ENCODE peak calls at places on chromosome 6, in ten cellular contexts. X, A, T, H, C, I, K, Q, M and S are unnamed samples. For H3K4me1, the result is how much of the 10 kb centered on the place peaks cover.

GRCh38 chr6:144083172-144083571 is 12.2 kb downstream of the SF3B5 start:
- DNase-seq in X (no peak), A (no peak), T (no peak), H (no peak), C (no peak), I (no peak), K (no peak), Q (no peak), M (no peak), S (no peak)

GRCh38 chr6:105607624-105608392 is 204.9 kb upstream of the PREP start:
- DNase-seq in X (no peak), A (no peak), T (no peak), H (peak), C (no peak), I (no peak), K (peak), Q (no peak), M (no peak), S (no peak)

GRCh38 chr6:164404802-164405488 is 904.5 kb downstream of the C6orf118 start:
- DNase-seq in X (no peak), A (no peak), T (no peak), H (no peak), C (no peak), I (no peak), K (no peak), Q (no peak), M (no peak), S (no peak)

GRCh38 chr6:133890941-133891813 is 2.3 kb downstream of the TCF21 start:
- DNase-seq in X (peak), A (peak), T (no peak), H (no peak), C (peak), I (no peak), K (peak), Q (no peak), M (peak), S (peak)

GRCh38 chr6:149925253-149925973 is 2.5 kb upstream of the RAET1G start:
- DNase-seq in X (no peak), A (no peak), T (no peak), H (peak), C (peak), I (no peak), K (no peak), Q (no peak), M (peak), S (no peak)

GRCh38 chr6:551405-551804 is 105.5 kb downstream of the HUS1B start:
- DNase-seq in X (peak), A (no peak), T (no peak), H (peak), C (no peak), I (no peak), K (peak), Q (no peak), M (no peak), S (no peak)

GRCh38 chr6:130967502-130968469 is 95.3 kb downstream of the EPB41L2 start:
- DNase-seq in X (no peak), A (no peak), T (no peak), H (peak), C (peak), I (peak), K (peak), Q (no peak), M (no peak), S (no peak)

GRCh38 chr6:47057830-47058540 is 15.9 kb upstream of the ADGRF1 start:
- DNase-seq in X (no peak), A (no peak), T (no peak), H (peak), C (no peak), I (no peak), K (no peak), Q (no peak), M (no peak), S (no peak)

GRCh38 chr6:40183902-40184301 is 249.6 kb upstream of the MOCS1 start:
- DNase-seq in X (no peak), A (no peak), T (no peak), H (no peak), C (no peak), I (no peak), K (no peak), Q (no peak), M (no peak), S (no peak)

GRCh38 chr6:149114167-149114566 is 203.3 kb upstream of the TAB2 start:
- DNase-seq in X (peak), A (peak), T (no peak), H (peak), C (no peak), I (peak), K (no peak), Q (no peak), M (no peak), S (no peak)

GRCh38 chr6:24016857-24017256 is 109.2 kb upstream of the NRSN1 start:
- DNase-seq in X (no peak), A (no peak), T (no peak), H (no peak), C (no peak), I (no peak), K (no peak), Q (no peak), M (no peak), S (no peak)

GRCh38 chr6:170164271-170164900 is 126.5 kb downstream of the DLL1 start:
- DNase-seq in X (no peak), A (no peak), T (no peak), H (no peak), C (no peak), I (no peak), K (no peak), Q (no peak), M (no peak), S (no peak)

GRCh38 chr6:144912474-144912873 is 627.3 kb downstream of the UTRN start:
- DNase-seq in X (no peak), A (no peak), T (no peak), H (peak), C (peak), I (no peak), K (peak), Q (no peak), M (no peak), S (no peak)

GRCh38 chr6:20879121-20879520 is 344.9 kb downstream of the CDKAL1 start:
- DNase-seq in X (no peak), A (no peak), T (no peak), H (no peak), C (no peak), I (no peak), K (no peak), Q (no peak), M (no peak), S (no peak)
- H3K4me1 ChIP-seq in X (under half), A (under half), T (under half), H (under half), C (under half), I (under half), K (under half), Q (under half), M (under half), S (under half)

GRCh38 chr6:42818878-42819277 is 37.0 kb downstream of the BICRAL start:
- DNase-seq in X (no peak), A (no peak), T (no peak), H (no peak), C (no peak), I (no peak), K (no peak), Q (no peak), M (no peak), S (no peak)

GRCh38 chr6:42821846-42822245 is 40.0 kb downstream of the BICRAL start:
- DNase-seq in X (no peak), A (no peak), T (no peak), H (no peak), C (no peak), I (no peak), K (peak), Q (no peak), M (no peak), S (no peak)

GRCh38 chr6:42821341-42821668 is 39.5 kb downstream of the BICRAL start:
- DNase-seq in X (no peak), A (no peak), T (no peak), H (no peak), C (no peak), I (no peak), K (no peak), Q (no peak), M (no peak), S (no peak)

GRCh38 chr6:42820509-42821340 is 38.9 kb downstream of the BICRAL start:
- DNase-seq in X (no peak), A (peak), T (no peak), H (no peak), C (no peak), I (peak), K (no peak), Q (peak), M (no peak), S (no peak)

GRCh38 chr6:42819803-42820508 is 38.1 kb downstream of the BICRAL start:
- DNase-seq in X (no peak), A (no peak), T (no peak), H (no peak), C (no peak), I (no peak), K (no peak), Q (no peak), M (no peak), S (no peak)
- TF ChIP-seq CTCF in X (peak), A (peak), T (no peak), H (peak), C (no peak), I (no peak), K (peak), Q (peak), M (peak), S (peak)

DNA sequence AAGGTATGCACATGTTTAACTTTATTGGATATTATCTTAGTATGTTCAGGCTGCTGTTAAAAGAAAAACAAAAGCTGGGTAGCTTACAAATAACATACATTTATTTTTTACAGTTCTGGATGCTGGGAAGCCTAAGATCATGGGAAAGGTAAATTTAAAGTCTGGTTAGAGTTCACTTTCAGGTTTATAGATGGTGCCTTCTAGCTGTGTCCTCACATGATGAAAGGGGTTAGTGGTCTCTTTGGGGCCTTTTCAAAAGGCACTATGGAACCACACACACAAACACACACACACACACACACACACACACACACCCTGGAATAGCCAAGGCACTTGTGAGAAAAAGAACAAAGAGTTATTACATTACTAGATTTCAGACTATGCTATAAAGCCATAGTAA is 805.8 kb upstream of the GJE1 start:
- DNase-seq in X (no peak), A (no peak), T (no peak), H (no peak), C (no peak), I (no peak), K (no peak), Q (no peak), M (no peak), S (no peak)
- H3K4me3 ChIP-seq in X (no peak), A (peak), T (peak), H (peak), C (peak), I (no peak), K (peak), Q (peak), M (no peak), S (no peak)

GRCh38 chr6:36684447-36684812 is 5.9 kb downstream of the CDKN1A start:
- DNase-seq in X (no peak), A (no peak), T (no peak), H (no peak), C (no peak), I (no peak), K (no peak), Q (no peak), M (no peak), S (no peak)

GRCh38 chr6:36685198-36685919 is 6.8 kb downstream of the CDKN1A start:
- DNase-seq in X (no peak), A (no peak), T (no peak), H (no peak), C (no peak), I (no peak), K (no peak), Q (no peak), M (peak), S (no peak)

GRCh38 chr6:36686668-36687513 is 8.4 kb downstream of the CDKN1A start:
- DNase-seq in X (no peak), A (no peak), T (no peak), H (no peak), C (no peak), I (no peak), K (no peak), Q (no peak), M (peak), S (no peak)

GRCh38 chr6:36683656-36684446 is 5.3 kb downstream of the CDKN1A start:
- DNase-seq in X (no peak), A (no peak), T (no peak), H (no peak), C (no peak), I (no peak), K (no peak), Q (no peak), M (peak), S (no peak)

DNA sequence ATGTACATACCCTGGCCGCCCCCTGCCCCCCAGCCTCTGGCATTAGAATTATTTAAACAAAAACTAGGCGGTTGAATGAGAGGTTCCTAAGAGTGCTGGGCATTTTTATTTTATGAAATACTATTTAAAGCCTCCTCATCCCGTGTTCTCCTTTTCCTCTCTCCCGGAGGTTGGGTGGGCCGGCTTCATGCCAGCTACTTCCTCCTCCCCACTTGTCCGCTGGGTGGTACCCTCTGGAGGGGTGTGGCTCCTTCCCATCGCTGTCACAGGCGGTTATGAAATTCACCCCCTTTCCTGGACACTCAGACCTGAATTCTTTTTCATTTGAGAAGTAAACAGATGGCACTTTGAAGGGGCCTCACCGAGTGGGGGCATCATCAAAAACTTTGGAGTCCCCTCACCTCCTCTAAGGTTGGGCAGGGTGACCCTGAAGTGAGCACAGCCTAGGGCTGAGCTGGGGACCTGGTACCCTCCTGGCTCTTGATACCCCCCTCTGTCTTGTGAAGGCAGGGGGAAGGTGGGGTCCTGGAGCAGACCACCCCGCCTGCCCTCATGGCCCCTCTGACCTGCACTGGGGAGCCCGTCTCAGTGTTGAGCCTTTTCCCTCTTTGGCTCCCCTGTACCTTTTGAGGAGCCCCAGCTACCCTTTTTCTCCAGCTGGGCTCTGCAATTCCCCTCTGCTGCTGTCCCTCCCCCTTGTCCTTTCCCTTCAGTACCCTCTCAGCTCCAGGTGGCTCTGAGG is 7.6 kb downstream of the CDKN1A start:
- DNase-seq in X (no peak), A (peak), T (no peak), H (no peak), C (no peak), I (peak), K (no peak), Q (peak), M (no peak), S (no peak)
- H3K4me1 ChIP-seq in X (under half), A (under half), T (under half), H (under half), C (under half), I (under half), K (under half), Q (under half), M (under half), S (under half)

GRCh38 chr6:28923318-28924102 is at the start of gene TRIM27:
- DNase-seq in X (peak), A (peak), T (peak), H (peak), C (peak), I (peak), K (peak), Q (peak), M (peak), S (peak)
- TF ChIP-seq CTCF in X (no peak), A (no peak), T (peak), H (no peak), C (no peak), I (peak), K (no peak), Q (no peak), M (no peak), S (peak)

GRCh38 chr6:117270121-117270959 is 5.0 kb downstream of the VGLL2 start:
- DNase-seq in X (peak), A (no peak), T (no peak), H (peak), C (no peak), I (no peak), K (no peak), Q (no peak), M (no peak), S (no peak)
- H3K4me3 ChIP-seq in X (peak), A (peak), T (peak), H (peak), C (no peak), I (peak), K (no peak), Q (peak), M (peak), S (no peak)

GRCh38 chr6:61953881-61954280 is 332.1 kb downstream of the KHDRBS2 start:
- DNase-seq in X (no peak), A (no peak), T (no peak), H (no peak), C (no peak), I (no peak), K (no peak), Q (no peak), M (no peak), S (no peak)
- H3K4me1 ChIP-seq in X (under half), A (under half), T (under half), H (under half), C (under half), I (under half), K (under half), Q (under half), M (under half), S (under half)

GRCh38 chr6:135938588-135939215 is 87.2 kb downstream of the PDE7B start:
- DNase-seq in X (no peak), A (peak), T (no peak), H (peak), C (peak), I (no peak), K (peak), Q (peak), M (no peak), S (peak)
- TF ChIP-seq CTCF in X (peak), A (peak), T (peak), H (peak), C (peak), I (peak), K (peak), Q (peak), M (peak), S (peak)

GRCh38 chr6:14212020-14212419 is 94.4 kb downstream of the CD83 start:
- DNase-seq in X (no peak), A (no peak), T (no peak), H (peak), C (no peak), I (no peak), K (no peak), Q (no peak), M (no peak), S (no peak)

GRCh38 chr6:14211596-14211961 is 94.0 kb downstream of the CD83 start:
- DNase-seq in X (peak), A (peak), T (peak), H (peak), C (no peak), I (peak), K (peak), Q (peak), M (peak), S (peak)

GRCh38 chr6:14209005-14209404 is 91.4 kb downstream of the CD83 start:
- DNase-seq in X (no peak), A (no peak), T (no peak), H (peak), C (no peak), I (no peak), K (no peak), Q (no peak), M (no peak), S (no peak)

GRCh38 chr6:14210663-14211595 is 93.4 kb downstream of the CD83 start:
- DNase-seq in X (peak), A (peak), T (peak), H (peak), C (peak), I (peak), K (peak), Q (peak), M (peak), S (peak)

DNA sequence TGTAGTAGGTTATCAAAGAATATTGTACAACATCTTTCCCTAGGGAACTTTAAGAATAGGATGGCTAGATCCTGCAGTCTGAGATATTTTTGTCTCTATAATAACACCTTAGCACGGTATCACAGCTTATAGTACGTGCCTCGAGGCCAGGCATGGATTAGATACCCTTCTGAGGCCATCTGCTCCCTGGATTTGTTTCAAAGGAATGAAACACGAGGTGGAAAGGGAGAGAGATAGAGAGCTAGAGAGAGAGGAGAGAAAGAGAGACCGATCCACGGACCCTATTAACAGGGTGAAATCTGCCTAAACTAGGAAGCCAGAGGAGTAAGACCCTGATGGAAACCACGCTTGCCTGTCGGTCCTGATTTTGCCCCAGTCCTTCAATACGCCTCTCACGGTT is 92.5 kb downstream of the CD83 start:
- DNase-seq in X (no peak), A (no peak), T (no peak), H (no peak), C (no peak), I (no peak), K (no peak), Q (no peak), M (no peak), S (no peak)
- H3K4me3 ChIP-seq in X (no peak), A (peak), T (peak), H (no peak), C (no peak), I (no peak), K (no peak), Q (no peak), M (no peak), S (no peak)